ENCODE peak calls at places on chromosomes 11 and 22, in seven cellular contexts. R, T, U, W, I, C and Z are unnamed samples. For H3K36me3, the result is how much of the 10 kb centered on the place peaks cover.

GRCh38 chr22:23217171-23218052 is 37.1 kb downstream of the BCR start:
- DNase-seq in T (no peak), R (no peak), C (no peak), W (no peak), I (no peak), U (peak), Z (no peak)

GRCh38 chr22:38513063-38513462 is 7.0 kb upstream of the DDX17 start:
- DNase-seq in I (no peak), U (no peak), T (peak), C (no peak), R (no peak), W (peak), Z (no peak)

GRCh38 chr11:72834905-72835304 is 20.7 kb downstream of the ATG16L2 start:
- DNase-seq in U (no peak), C (no peak), T (no peak), R (no peak), I (no peak), W (no peak), Z (no peak)

GRCh38 chr11:95725169-95725568 is 64.4 kb downstream of the FAM76B start:
- DNase-seq in T (no peak), C (no peak), U (no peak), W (no peak), I (no peak), R (no peak), Z (no peak)

GRCh38 chr11:111694851-111695250 is 71.3 kb downstream of the PPP2R1B start:
- DNase-seq in C (no peak), U (no peak), W (no peak), I (peak), R (peak), T (no peak), Z (no peak)

GRCh38 chr11:45393826-45394225 is 107.7 kb upstream of the SYT13 start:
- DNase-seq in T (no peak), R (no peak), W (no peak), C (no peak), U (no peak), I (no peak), Z (no peak)

GRCh38 chr22:25754527-25755202 is 12.7 kb downstream of the MYO18B start:
- DNase-seq in W (peak), U (peak), R (peak), C (no peak), I (peak), T (no peak), Z (no peak)

GRCh38 chr11:113384551-113384950 is 3.0 kb upstream of the ANKK1 start:
- DNase-seq in T (no peak), U (no peak), R (no peak), C (peak), I (peak), W (peak), Z (no peak)

GRCh38 chr22:41308544-41308947 is 7.2 kb downstream of the ZC3H7B start:
- DNase-seq in U (no peak), R (peak), C (no peak), W (no peak), I (no peak), T (no peak), Z (no peak)

GRCh38 chr22:26442086-26442756 is 13.2 kb downstream of the ASPHD2 start:
- DNase-seq in R (no peak), I (no peak), U (no peak), T (no peak), C (no peak), W (no peak), Z (no peak)

GRCh38 chr11:108929241-108929640 is 264.4 kb downstream of the DDX10 start:
- DNase-seq in U (no peak), I (peak), T (no peak), R (no peak), W (no peak), C (no peak), Z (no peak)

GRCh38 chr22:37742374-37743092 is 45.7 kb downstream of the TRIOBP start:
- DNase-seq in W (no peak), U (no peak), C (no peak), T (no peak), R (no peak), I (peak), Z (no peak)

GRCh38 chr11:130849215-130849568 is 67.1 kb downstream of the SNX19 start:
- DNase-seq in R (no peak), T (no peak), C (no peak), I (no peak), W (no peak), U (no peak), Z (no peak)

GRCh38 chr11:7020183-7020917 is at the start of the genes NLRP14 and ZNF214:
- DNase-seq in I (peak), W (peak), T (peak), R (peak), U (peak), C (peak), Z (peak)

GRCh38 chr11:75277991-75278790 is 37.6 kb downstream of the TPBGL start:
- DNase-seq in U (peak), I (no peak), T (no peak), W (no peak), R (peak), C (no peak), Z (no peak)

GRCh38 chr11:134604886-134605285 is 192.8 kb upstream of the B3GAT1 start:
- DNase-seq in I (no peak), C (no peak), T (no peak), U (no peak), R (no peak), W (no peak), Z (no peak)

GRCh38 chr22:31442768-31443489 is 43.5 kb downstream of the DRG1 start:
- DNase-seq in R (no peak), W (no peak), U (no peak), C (no peak), I (no peak), T (no peak), Z (no peak)

GRCh38 chr11:122523841-122524531 is 131.5 kb upstream of the UBASH3B start:
- DNase-seq in W (peak), T (peak), U (peak), C (peak), I (no peak), R (no peak), Z (no peak)

GRCh38 chr11:113697075-113697474 is 9.0 kb downstream of the TMPRSS5 start:
- DNase-seq in W (no peak), T (no peak), C (no peak), R (no peak), U (no peak), I (no peak), Z (no peak)

DNA sequence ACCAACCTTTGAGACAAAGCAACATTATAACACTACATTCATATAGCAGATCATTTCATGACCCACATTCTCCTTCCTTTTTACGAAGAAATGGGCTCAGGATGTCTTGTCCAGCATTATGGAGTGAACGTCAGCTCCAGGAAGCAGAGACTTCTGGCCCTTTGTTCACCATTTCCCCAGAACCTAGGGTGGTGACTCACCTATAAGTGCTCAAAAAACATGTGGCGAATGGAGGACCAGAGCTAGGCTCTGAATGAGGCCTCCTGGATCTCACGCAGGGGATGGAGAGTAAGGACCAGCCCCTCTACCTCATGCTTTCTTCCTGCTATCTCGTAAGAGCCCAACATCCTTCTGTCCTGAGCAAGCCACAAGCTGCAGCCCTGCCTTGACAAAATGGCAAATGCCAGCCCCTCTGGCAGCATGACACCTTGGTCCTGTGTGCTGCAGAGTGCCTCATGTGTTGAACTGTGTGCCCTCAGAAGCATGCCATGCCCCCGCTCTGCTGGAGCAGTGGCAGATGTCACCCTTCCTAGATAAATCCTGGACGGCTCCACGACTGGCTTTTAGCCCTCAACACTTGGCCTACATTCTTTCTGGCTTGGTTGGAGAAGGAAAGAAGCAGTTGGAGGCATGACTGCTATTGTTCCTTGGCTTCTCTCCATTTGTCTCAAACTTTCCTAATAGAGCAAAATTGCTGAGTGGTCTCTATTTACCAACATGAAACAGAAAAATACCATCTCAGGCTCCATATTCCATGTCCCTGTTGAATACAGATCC is 6.5 kb upstream of the ST3GAL4 start:
- DNase-seq in R (peak), I (no peak), C (no peak), W (no peak), T (no peak), U (peak), Z (no peak)
- H3K27ac ChIP-seq in R (peak), I (no peak), C (no peak), W (peak), T (no peak), U (peak), Z (peak)

GRCh38 chr22:20584872-20585639 is 77.6 kb downstream of the MED15 start:
- DNase-seq in R (no peak), C (no peak), U (peak), W (no peak), T (no peak), I (no peak), Z (no peak)
- H3K36me3 ChIP-seq in R (under half), C (under half), U (half or more), W (under half), T (under half), I (half or more), Z (under half)

GRCh38 chr11:118820412-118821357 is 29.7 kb upstream of the DDX6 start:
- DNase-seq in W (peak), T (no peak), C (peak), I (no peak), R (peak), U (peak), Z (peak)

GRCh38 chr11:118818130-118818529 is 27.2 kb upstream of the DDX6 start:
- DNase-seq in U (no peak), R (no peak), I (no peak), W (no peak), T (no peak), C (no peak), Z (no peak)

DNA sequence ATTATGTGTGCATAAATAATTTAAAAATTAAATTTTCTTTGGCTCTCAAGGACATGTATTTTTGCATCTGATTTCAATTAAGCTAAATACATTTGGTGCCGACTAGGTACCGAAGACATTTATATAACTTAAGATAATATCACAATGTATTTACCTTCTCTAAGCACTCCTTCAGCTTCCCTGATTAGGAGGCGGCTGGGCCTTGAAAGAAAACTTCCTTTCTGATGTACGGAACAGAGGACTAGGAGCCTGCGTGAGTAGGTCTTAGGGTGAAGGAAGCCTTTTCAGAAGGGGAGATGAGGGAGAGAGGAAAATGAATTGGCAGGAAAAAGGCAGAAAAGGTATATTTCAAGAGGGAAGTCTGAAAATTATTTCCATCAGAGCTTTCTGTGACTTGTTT is 28.7 kb upstream of the DDX6 start:
- DNase-seq in C (no peak), I (no peak), R (no peak), U (no peak), W (no peak), T (no peak), Z (no peak)
- H3K27ac ChIP-seq in C (peak), I (no peak), R (peak), U (peak), W (no peak), T (no peak), Z (no peak)

GRCh38 chr11:10522276-10522675 is 18.7 kb downstream of the RNF141 start:
- DNase-seq in C (no peak), W (no peak), U (no peak), T (no peak), R (no peak), I (no peak), Z (no peak)

GRCh38 chr11:10522921-10523320 is 18.1 kb downstream of the RNF141 start:
- DNase-seq in C (peak), W (no peak), I (no peak), R (no peak), T (no peak), U (no peak), Z (no peak)

GRCh38 chr11:10519630-10520029 is 21.4 kb downstream of the RNF141 start:
- DNase-seq in C (no peak), R (no peak), W (no peak), U (no peak), I (no peak), T (no peak), Z (no peak)

GRCh38 chr11:10518891-10519290 is 22.1 kb downstream of the RNF141 start:
- DNase-seq in T (no peak), R (no peak), U (no peak), I (no peak), C (no peak), W (no peak), Z (no peak)

DNA sequence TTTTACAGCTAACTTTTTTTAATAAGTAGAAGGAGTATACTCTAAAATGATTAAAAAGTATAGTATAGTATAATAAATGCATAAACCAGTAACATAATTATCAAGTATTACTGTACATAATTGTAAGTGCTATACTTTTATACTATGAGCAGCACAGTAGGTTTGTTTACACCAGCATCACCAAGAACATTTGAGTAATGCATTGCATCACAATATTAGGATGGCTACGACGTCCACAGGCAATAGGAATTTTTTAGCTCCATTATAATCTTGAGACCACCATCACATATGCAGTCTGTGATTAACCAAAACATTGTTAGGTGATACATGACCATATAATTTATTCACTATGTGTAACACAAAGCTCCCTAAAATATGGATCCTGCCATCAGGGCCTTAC is 20.4 kb downstream of the RNF141 start:
- DNase-seq in C (no peak), W (no peak), R (no peak), T (no peak), I (no peak), U (no peak), Z (no peak)
- H3K36me3 ChIP-seq in C (under half), W (under half), R (under half), T (under half), I (under half), U (half or more), Z (under half)

GRCh38 chr11:104908186-104908531 is 9.9 kb upstream of the CASP12 start:
- DNase-seq in I (no peak), W (no peak), R (no peak), C (no peak), T (no peak), U (no peak), Z (no peak)
- H3K27ac ChIP-seq in I (no peak), W (no peak), R (no peak), C (no peak), T (no peak), U (no peak), Z (no peak)

GRCh38 chr11:93890441-93891051 is 40.1 kb upstream of the VSTM5 start:
- DNase-seq in T (no peak), I (no peak), W (no peak), U (no peak), R (no peak), C (no peak), Z (no peak)

GRCh38 chr11:93887111-93887510 is 36.7 kb upstream of the VSTM5 start:
- DNase-seq in U (no peak), W (no peak), T (no peak), C (no peak), I (no peak), R (no peak), Z (no peak)

DNA sequence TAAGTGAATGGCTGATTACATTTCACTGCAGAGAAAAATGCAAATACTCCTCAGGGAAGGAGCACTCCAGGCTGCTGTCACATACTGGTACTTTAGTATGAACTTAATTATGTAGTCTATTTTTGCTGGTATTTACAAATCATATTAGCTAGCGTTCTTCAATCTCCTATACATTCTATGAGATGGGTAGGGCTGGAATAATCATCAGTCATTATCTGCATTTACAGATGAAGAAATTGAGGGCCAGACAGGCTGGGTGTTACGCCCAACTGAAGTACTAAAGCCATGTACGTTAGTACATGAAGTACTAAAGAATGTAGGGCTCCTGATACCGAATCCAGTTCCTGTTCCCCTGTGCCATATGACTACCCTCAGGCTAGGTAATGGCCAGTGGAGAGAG is 37.6 kb upstream of the VSTM5 start:
- DNase-seq in I (no peak), U (no peak), W (no peak), C (no peak), R (no peak), T (no peak), Z (no peak)
- H3K36me3 ChIP-seq in I (under half), U (under half), W (under half), C (under half), R (under half), T (under half), Z (under half)

DNA sequence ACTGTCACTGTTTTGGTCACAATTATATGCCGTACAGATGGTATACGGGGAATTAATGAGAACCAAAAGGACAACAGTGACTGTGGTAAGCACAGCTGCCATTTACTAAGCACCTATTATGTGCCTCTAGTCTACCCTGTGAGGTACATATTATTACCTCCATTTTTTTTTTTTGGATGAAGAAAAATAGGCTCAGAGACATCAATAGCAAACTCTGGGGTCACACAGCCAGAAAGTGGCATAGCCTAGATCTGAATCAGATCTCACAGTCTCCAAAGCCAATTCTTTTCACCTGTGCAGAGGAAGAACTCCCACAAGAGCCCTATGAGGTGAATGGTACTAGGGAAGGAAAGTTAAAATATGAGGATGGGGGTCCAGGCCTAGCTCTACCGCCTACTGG is 68.9 kb downstream of the USP35 start:
- DNase-seq in C (no peak), R (no peak), U (no peak), I (no peak), T (no peak), W (no peak), Z (no peak)
- H3K27ac ChIP-seq in C (no peak), R (no peak), U (peak), I (no peak), T (no peak), W (no peak), Z (no peak)

DNA sequence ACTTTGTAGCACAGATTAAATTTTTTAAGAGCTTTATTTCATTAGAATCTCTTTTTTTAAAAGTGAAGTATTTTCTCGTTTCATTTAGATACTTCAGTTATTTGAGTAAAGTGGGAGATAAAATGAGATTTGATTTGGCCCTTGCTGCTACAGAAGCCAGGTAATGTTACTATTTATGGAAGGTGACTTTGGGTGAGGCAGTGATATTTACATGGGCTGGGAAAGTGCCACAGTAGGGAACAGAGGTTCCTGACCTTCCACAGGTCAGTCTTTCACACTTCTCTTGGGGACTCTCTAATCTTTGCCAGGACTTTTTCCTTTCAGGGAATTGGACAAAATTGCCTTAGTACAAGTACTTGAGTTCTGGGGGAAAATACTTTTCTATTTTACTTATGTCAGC is 20.4 kb downstream of the CTR9 start:
- DNase-seq in T (no peak), I (no peak), C (no peak), W (peak), R (no peak), U (no peak), Z (no peak)
- H3K36me3 ChIP-seq in T (under half), I (half or more), C (under half), W (half or more), R (under half), U (half or more), Z (under half)

DNA sequence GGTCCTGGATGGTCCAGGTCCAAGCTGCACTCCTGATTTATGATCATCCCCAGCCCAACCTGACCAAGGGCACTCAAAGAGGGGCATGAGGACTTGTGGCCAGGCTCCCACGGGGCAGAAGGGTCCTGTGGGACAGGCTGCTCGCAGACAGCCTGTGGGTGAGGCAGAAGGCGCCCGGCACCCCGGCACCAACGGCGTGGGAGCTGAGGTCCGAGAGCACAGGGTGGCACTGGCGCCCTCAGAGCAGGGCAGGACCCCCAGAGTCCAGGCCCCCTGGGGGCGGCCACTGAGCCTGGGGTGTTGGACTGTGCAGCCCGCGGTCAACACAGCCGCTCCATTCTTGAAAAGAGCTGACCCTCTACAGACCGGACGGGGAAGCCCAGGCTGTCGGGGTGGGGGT is 3.3 kb downstream of the IL17REL start:
- DNase-seq in C (no peak), R (no peak), U (no peak), W (no peak), I (no peak), T (no peak), Z (no peak)
- H3K27ac ChIP-seq in C (no peak), R (no peak), U (no peak), W (no peak), I (no peak), T (no peak), Z (no peak)

DNA sequence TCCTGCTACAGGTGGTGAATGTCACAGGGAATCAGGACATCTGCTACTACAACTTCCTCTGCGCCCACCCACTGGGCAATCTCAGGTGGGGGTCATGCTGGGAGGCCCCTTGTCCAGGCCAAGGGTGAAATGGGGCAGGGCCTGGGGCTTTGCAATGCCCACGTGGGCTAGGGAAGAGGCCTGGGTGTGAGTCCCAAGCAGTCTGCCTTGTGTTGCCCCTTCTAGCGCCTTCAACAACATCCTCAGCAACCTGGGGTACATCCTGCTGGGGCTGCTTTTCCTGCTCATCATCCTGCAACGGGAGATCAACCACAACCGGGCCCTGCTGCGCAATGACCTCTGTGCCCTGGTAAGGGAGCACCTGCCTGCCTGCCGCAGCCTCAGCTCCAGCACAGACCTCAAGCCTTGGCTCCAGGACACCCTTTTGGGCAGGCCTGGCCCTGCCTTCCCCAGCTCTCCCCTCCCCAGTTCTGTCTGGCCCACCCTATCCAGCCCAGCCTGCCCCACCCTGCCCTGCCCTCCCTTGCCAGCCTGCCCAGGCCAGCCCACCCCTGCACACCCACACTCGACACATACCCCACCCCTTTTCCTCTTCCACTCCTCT is 9.1 kb upstream of the TAGLN start:
- DNase-seq in W (no peak), I (no peak), C (no peak), T (no peak), U (no peak), R (no peak), Z (no peak)
- H3K36me3 ChIP-seq in W (under half), I (under half), C (under half), T (under half), U (half or more), R (under half), Z (under half)